ENCODE peak calls at places on chromosome 13, in ten cellular contexts. One of them, this sample, is unnamed.

GRCh38 chr13:94660695-94661324 is 51.5 kb downstream of the SOX21 start:
- DNase-seq in choroid plexus epithelial cell: peak; percentile 54
- DNase-seq in upper lobe of right lung: no peak
- DNase-seq in GM12865: peak; percentile 47
- DNase-seq in retinal pigment epithelial cell: no peak
- DNase-seq in stomach: no peak
- DNase-seq in mammary epithelial cell: no peak
- DNase-seq in breast epithelium: no peak
- DNase-seq in endothelial cell of umbilical vein: peak; percentile 36
- DNase-seq in osteoblast: no peak
- DNase-seq in this sample: peak; percentile 12

GRCh38 chr13:109344552-109345157 is 441.7 kb downstream of the IRS2 start:
- DNase-seq in osteoblast: no peak
- DNase-seq in breast epithelium: no peak
- DNase-seq in mammary epithelial cell: peak; percentile 27
- DNase-seq in stomach: no peak
- DNase-seq in retinal pigment epithelial cell: no peak
- DNase-seq in choroid plexus epithelial cell: peak; percentile 64
- DNase-seq in endothelial cell of umbilical vein: peak; percentile 67
- DNase-seq in GM12865: no peak
- DNase-seq in upper lobe of right lung: no peak
- DNase-seq in this sample: no peak

GRCh38 chr13:41813426-41813825 is 147.5 kb downstream of the VWA8 start:
- DNase-seq in upper lobe of right lung: no peak
- DNase-seq in mammary epithelial cell: no peak
- DNase-seq in choroid plexus epithelial cell: peak; percentile 69
- DNase-seq in GM12865: no peak
- DNase-seq in osteoblast: peak; percentile 30
- DNase-seq in breast epithelium: no peak
- DNase-seq in endothelial cell of umbilical vein: no peak
- DNase-seq in retinal pigment epithelial cell: peak; percentile 5
- DNase-seq in stomach: no peak
- DNase-seq in this sample: no peak

GRCh38 chr13:78993792-78994191 is 334.8 kb upstream of the OBI1 start:
- DNase-seq in endothelial cell of umbilical vein: no peak
- DNase-seq in retinal pigment epithelial cell: no peak
- DNase-seq in GM12865: no peak
- DNase-seq in mammary epithelial cell: no peak
- DNase-seq in stomach: no peak
- DNase-seq in breast epithelium: no peak
- DNase-seq in upper lobe of right lung: no peak
- DNase-seq in choroid plexus epithelial cell: no peak
- DNase-seq in osteoblast: no peak
- DNase-seq in this sample: no peak

GRCh38 chr13:37029617-37030016 is 29.0 kb downstream of the EXOSC8 start:
- DNase-seq in retinal pigment epithelial cell: no peak
- DNase-seq in upper lobe of right lung: no peak
- DNase-seq in breast epithelium: no peak
- DNase-seq in endothelial cell of umbilical vein: peak; percentile 75
- DNase-seq in GM12865: no peak
- DNase-seq in stomach: no peak
- DNase-seq in choroid plexus epithelial cell: peak; percentile 18
- DNase-seq in osteoblast: peak; percentile 36
- DNase-seq in mammary epithelial cell: no peak
- DNase-seq in this sample: no peak

GRCh38 chr13:77034883-77035282 is 7.9 kb upstream of the FBXL3 start:
- DNase-seq in stomach: no peak
- DNase-seq in endothelial cell of umbilical vein: no peak
- DNase-seq in breast epithelium: no peak
- DNase-seq in retinal pigment epithelial cell: no peak
- DNase-seq in GM12865: no peak
- DNase-seq in upper lobe of right lung: no peak
- DNase-seq in osteoblast: peak; percentile 65
- DNase-seq in mammary epithelial cell: peak; percentile 44
- DNase-seq in choroid plexus epithelial cell: peak; percentile 54
- DNase-seq in this sample: no peak

GRCh38 chr13:101514695-101515275 is 62.3 kb downstream of the ITGBL1 start:
- DNase-seq in breast epithelium: no peak
- DNase-seq in mammary epithelial cell: peak; percentile 46
- DNase-seq in GM12865: peak; percentile 63
- DNase-seq in endothelial cell of umbilical vein: peak; percentile 80
- DNase-seq in choroid plexus epithelial cell: peak; percentile 89
- DNase-seq in upper lobe of right lung: no peak
- DNase-seq in stomach: no peak
- DNase-seq in retinal pigment epithelial cell: peak; percentile 29
- DNase-seq in osteoblast: no peak
- DNase-seq in this sample: peak; percentile 63

GRCh38 chr13:47837906-47838305 is 163.2 kb downstream of the SUCLA2 start:
- DNase-seq in endothelial cell of umbilical vein: no peak
- DNase-seq in stomach: no peak
- DNase-seq in GM12865: no peak
- DNase-seq in choroid plexus epithelial cell: no peak
- DNase-seq in mammary epithelial cell: no peak
- DNase-seq in breast epithelium: no peak
- DNase-seq in retinal pigment epithelial cell: no peak
- DNase-seq in upper lobe of right lung: no peak
- DNase-seq in osteoblast: no peak
- DNase-seq in this sample: no peak

GRCh38 chr13:100662470-100663211 is 12.0 kb downstream of the TMTC4 start:
- DNase-seq in breast epithelium: no peak
- DNase-seq in mammary epithelial cell: no peak
- DNase-seq in choroid plexus epithelial cell: no peak
- DNase-seq in osteoblast: no peak
- DNase-seq in GM12865: no peak
- DNase-seq in retinal pigment epithelial cell: no peak
- DNase-seq in stomach: no peak
- DNase-seq in upper lobe of right lung: no peak
- DNase-seq in endothelial cell of umbilical vein: no peak
- DNase-seq in this sample: no peak

GRCh38 chr13:51523082-51523518 is 61.2 kb upstream of the WDFY2 start:
- DNase-seq in GM12865: no peak
- DNase-seq in choroid plexus epithelial cell: peak; percentile 27
- DNase-seq in osteoblast: no peak
- DNase-seq in breast epithelium: peak; percentile 58
- DNase-seq in mammary epithelial cell: peak; percentile 77
- DNase-seq in stomach: no peak
- DNase-seq in endothelial cell of umbilical vein: no peak
- DNase-seq in upper lobe of right lung: no peak
- DNase-seq in retinal pigment epithelial cell: no peak
- DNase-seq in this sample: no peak

GRCh38 chr13:24185591-24186232 is 25.2 kb downstream of the SPATA13 start:
- DNase-seq in choroid plexus epithelial cell: peak; percentile 69
- DNase-seq in mammary epithelial cell: no peak
- DNase-seq in upper lobe of right lung: no peak
- DNase-seq in GM12865: no peak
- DNase-seq in stomach: no peak
- DNase-seq in endothelial cell of umbilical vein: no peak
- DNase-seq in breast epithelium: no peak
- DNase-seq in osteoblast: no peak
- DNase-seq in retinal pigment epithelial cell: peak; percentile 97
- DNase-seq in this sample: no peak

GRCh38 chr13:89066868-89067466 is 1395.8 kb downstream of the SLITRK5 start:
- DNase-seq in mammary epithelial cell: peak; percentile 19
- DNase-seq in endothelial cell of umbilical vein: no peak
- DNase-seq in choroid plexus epithelial cell: peak; percentile 69
- DNase-seq in stomach: no peak
- DNase-seq in retinal pigment epithelial cell: no peak
- DNase-seq in upper lobe of right lung: no peak
- DNase-seq in osteoblast: no peak
- DNase-seq in GM12865: peak; percentile 27
- DNase-seq in breast epithelium: no peak
- DNase-seq in this sample: peak; percentile 53

GRCh38 chr13:50712882-50713281 is 130.6 kb downstream of the DLEU7 start:
- DNase-seq in mammary epithelial cell: no peak
- DNase-seq in osteoblast: no peak
- DNase-seq in GM12865: no peak
- DNase-seq in endothelial cell of umbilical vein: no peak
- DNase-seq in upper lobe of right lung: no peak
- DNase-seq in breast epithelium: no peak
- DNase-seq in stomach: no peak
- DNase-seq in retinal pigment epithelial cell: no peak
- DNase-seq in choroid plexus epithelial cell: no peak
- DNase-seq in this sample: no peak

GRCh38 chr13:20843177-20843576 is 59.4 kb downstream of the XPO4 start:
- DNase-seq in endothelial cell of umbilical vein: peak; percentile 88
- DNase-seq in upper lobe of right lung: no peak
- DNase-seq in choroid plexus epithelial cell: peak; percentile 52
- DNase-seq in osteoblast: no peak
- DNase-seq in retinal pigment epithelial cell: no peak
- DNase-seq in mammary epithelial cell: no peak
- DNase-seq in GM12865: no peak
- DNase-seq in stomach: no peak
- DNase-seq in breast epithelium: no peak
- DNase-seq in this sample: peak; percentile 70

GRCh38 chr13:96651598-96651997 is 342.7 kb downstream of the OXGR1 start:
- DNase-seq in osteoblast: no peak
- DNase-seq in breast epithelium: no peak
- DNase-seq in choroid plexus epithelial cell: no peak
- DNase-seq in upper lobe of right lung: no peak
- DNase-seq in mammary epithelial cell: no peak
- DNase-seq in stomach: no peak
- DNase-seq in endothelial cell of umbilical vein: no peak
- DNase-seq in retinal pigment epithelial cell: no peak
- DNase-seq in GM12865: no peak
- DNase-seq in this sample: no peak
- TF ChIP-seq CTCF in osteoblast: no peak
- TF ChIP-seq CTCF in breast epithelium: no peak
- TF ChIP-seq CTCF in choroid plexus epithelial cell: no peak
- TF ChIP-seq CTCF in upper lobe of right lung: no peak
- TF ChIP-seq CTCF in mammary epithelial cell: no peak
- TF ChIP-seq CTCF in stomach: no peak
- TF ChIP-seq CTCF in endothelial cell of umbilical vein: no peak
- TF ChIP-seq CTCF in retinal pigment epithelial cell: no peak
- TF ChIP-seq CTCF in GM12865: no peak
- TF ChIP-seq CTCF in this sample: no peak

DNA sequence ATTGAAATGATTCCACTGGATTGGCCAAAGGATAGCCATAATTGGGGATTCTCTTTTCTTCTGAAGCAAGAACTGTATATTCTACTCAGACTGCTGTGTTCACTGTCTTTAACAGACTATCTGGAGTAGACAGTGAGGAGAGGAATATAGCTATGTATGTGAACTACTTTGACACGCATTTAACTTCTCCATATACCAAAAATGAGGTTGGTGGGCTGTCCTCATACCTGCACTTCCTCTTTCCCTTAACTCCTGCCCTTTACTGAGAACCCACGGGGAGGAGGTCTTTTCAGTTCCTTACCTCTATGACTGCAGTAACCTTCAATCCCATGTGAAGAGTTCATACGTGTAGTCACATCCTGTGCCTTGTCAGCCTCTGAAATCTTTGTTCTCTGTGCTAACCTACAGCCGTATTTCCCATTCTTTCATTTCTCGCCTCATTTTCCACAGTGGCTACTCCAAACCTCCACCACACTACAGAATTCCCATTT is 305.8 kb downstream of the MTUS2 start:
- DNase-seq in GM12865: peak; percentile 71
- DNase-seq in endothelial cell of umbilical vein: no peak
- DNase-seq in osteoblast: no peak
- DNase-seq in mammary epithelial cell: no peak
- DNase-seq in upper lobe of right lung: no peak
- DNase-seq in stomach: no peak
- DNase-seq in retinal pigment epithelial cell: no peak
- DNase-seq in choroid plexus epithelial cell: no peak
- DNase-seq in breast epithelium: no peak
- DNase-seq in this sample: no peak
- H3K4me3 ChIP-seq in GM12865: peak overlapping the region; percentile 21
- H3K4me3 ChIP-seq in endothelial cell of umbilical vein: no peak overlapping the region
- H3K4me3 ChIP-seq in osteoblast: no peak overlapping the region
- H3K4me3 ChIP-seq in mammary epithelial cell: no peak overlapping the region
- H3K4me3 ChIP-seq in upper lobe of right lung: no peak overlapping the region
- H3K4me3 ChIP-seq in stomach: no peak overlapping the region
- H3K4me3 ChIP-seq in retinal pigment epithelial cell: no peak overlapping the region
- H3K4me3 ChIP-seq in choroid plexus epithelial cell: no peak overlapping the region
- H3K4me3 ChIP-seq in breast epithelium: no peak overlapping the region
- H3K4me3 ChIP-seq in this sample: no peak overlapping the region

DNA sequence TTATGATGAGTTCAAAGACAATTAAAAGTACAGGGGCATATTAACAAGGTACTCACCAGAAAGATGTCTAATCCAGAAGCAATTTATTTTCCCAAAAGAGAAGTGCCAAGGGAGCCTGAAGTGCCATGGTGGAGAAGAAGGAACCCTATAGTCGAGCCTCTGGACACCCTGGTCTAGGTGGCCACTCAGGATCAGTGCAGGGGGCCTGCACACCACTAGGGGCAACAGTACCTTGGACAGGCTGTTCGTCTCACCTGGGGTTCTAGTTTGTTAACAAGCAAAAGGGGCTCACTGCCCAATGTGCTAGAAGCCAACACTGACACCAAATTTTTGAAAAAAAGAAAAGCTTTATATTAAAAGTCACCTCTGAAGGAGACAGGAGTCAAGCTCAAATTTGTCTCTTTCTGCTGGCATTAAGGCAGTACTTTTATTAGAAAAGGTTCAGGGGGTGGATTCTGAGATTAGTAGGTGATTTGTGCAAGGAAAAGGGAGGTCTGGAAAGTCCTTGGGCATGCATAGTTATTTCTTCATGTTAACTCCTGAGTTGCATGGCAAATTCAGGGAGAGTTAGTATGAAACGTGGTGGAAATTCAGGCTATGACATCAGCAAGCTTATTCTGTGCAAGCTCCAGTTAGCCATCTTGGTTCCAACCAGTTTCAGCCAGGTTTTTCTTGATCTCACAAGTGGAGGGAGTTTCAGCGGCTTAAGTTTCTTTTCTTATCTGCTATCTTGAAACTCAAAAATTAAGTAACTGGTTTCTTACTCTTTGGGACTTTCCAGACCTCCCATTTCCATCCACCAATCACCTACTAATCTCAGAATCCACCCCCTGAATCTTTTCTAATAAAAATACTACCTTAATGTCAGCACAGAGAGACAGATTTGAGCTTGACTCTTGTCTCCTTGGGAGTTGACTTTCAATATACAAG is 884 bp upstream of the CBY2 start:
- DNase-seq in GM12865: peak; percentile 97
- DNase-seq in breast epithelium: no peak
- DNase-seq in mammary epithelial cell: no peak
- DNase-seq in upper lobe of right lung: no peak
- DNase-seq in osteoblast: peak; percentile 29
- DNase-seq in endothelial cell of umbilical vein: no peak
- DNase-seq in retinal pigment epithelial cell: no peak
- DNase-seq in choroid plexus epithelial cell: no peak
- DNase-seq in stomach: no peak
- DNase-seq in this sample: no peak
- TF ChIP-seq CTCF in GM12865: peak; percentile 56
- TF ChIP-seq CTCF in breast epithelium: no peak
- TF ChIP-seq CTCF in mammary epithelial cell: no peak
- TF ChIP-seq CTCF in upper lobe of right lung: no peak
- TF ChIP-seq CTCF in osteoblast: no peak
- TF ChIP-seq CTCF in endothelial cell of umbilical vein: no peak
- TF ChIP-seq CTCF in retinal pigment epithelial cell: no peak
- TF ChIP-seq CTCF in choroid plexus epithelial cell: no peak
- TF ChIP-seq CTCF in stomach: no peak
- TF ChIP-seq CTCF in this sample: no peak

GRCh38 chr13:30796833-30797601 is 61.7 kb downstream of the ALOX5AP start:
- DNase-seq in stomach: no peak
- DNase-seq in retinal pigment epithelial cell: no peak
- DNase-seq in breast epithelium: peak; percentile 70
- DNase-seq in mammary epithelial cell: peak; percentile 64
- DNase-seq in endothelial cell of umbilical vein: peak; percentile 25
- DNase-seq in upper lobe of right lung: no peak
- DNase-seq in choroid plexus epithelial cell: peak; percentile 67
- DNase-seq in osteoblast: no peak
- DNase-seq in GM12865: peak; percentile 49
- DNase-seq in this sample: no peak
- H3K4me3 ChIP-seq in stomach: peak overlapping the region; percentile 22
- H3K4me3 ChIP-seq in retinal pigment epithelial cell: no peak overlapping the region
- H3K4me3 ChIP-seq in breast epithelium: peak overlapping the region; percentile 28
- H3K4me3 ChIP-seq in mammary epithelial cell: no peak overlapping the region
- H3K4me3 ChIP-seq in endothelial cell of umbilical vein: no peak overlapping the region
- H3K4me3 ChIP-seq in upper lobe of right lung: peak overlapping the region; percentile 12
- H3K4me3 ChIP-seq in choroid plexus epithelial cell: no peak overlapping the region
- H3K4me3 ChIP-seq in osteoblast: peak overlapping the region; percentile 59
- H3K4me3 ChIP-seq in GM12865: no peak overlapping the region
- H3K4me3 ChIP-seq in this sample: no peak overlapping the region

This sample was measured in astrocyte of the cerebellum.